ENCODE peak calls at places on chromosomes 7 and 10, in eight cellular contexts. L is IMR-90, I is neuronal stem cell, S is neural progenitor cell, Y is fibroblast of lung, R is mesenchymal stem cell, C is mesendoderm, Q is PC-3. U is an unnamed sample.

GRCh38 chr10:72364239-72364777 is 9.6 kb upstream of the DNAJB12 start:
- DNase-seq in Y (peak; percentile 93), I (peak; percentile 74), R (peak; percentile 95), Q (peak; percentile 88), C (peak; percentile 97), L (peak; percentile 91), S (peak; percentile 92), U (peak; percentile 94)

GRCh38 chr10:46525177-46525823 is 31.2 kb downstream of the GPRIN2 start:
- DNase-seq in L (peak; percentile 89), Y (peak; percentile 76), Q (peak; percentile 84), C (peak; percentile 65), R (peak; percentile 83), I (no peak), S (no peak), U (no peak)

GRCh38 chr10:125107972-125108580 is 52.3 kb downstream of the CTBP2 start:
- DNase-seq in R (no peak), I (no peak), Q (no peak), L (no peak), C (no peak), S (no peak), Y (no peak), U (no peak)

GRCh38 chr10:105183506-105183905 is 542.4 kb downstream of the SORCS3 start:
- DNase-seq in C (no peak), Q (no peak), Y (no peak), I (no peak), L (no peak), R (no peak), S (peak; percentile 5), U (no peak)

GRCh38 chr7:155840909-155841308 is 28.6 kb upstream of the SHH start:
- DNase-seq in L (no peak), Y (no peak), S (no peak), R (no peak), Q (no peak), C (no peak), I (no peak), U (no peak)

GRCh38 chr7:142933092-142933475 is 462 bp downstream of the TRPV5 start:
- DNase-seq in C (no peak), L (no peak), Q (no peak), Y (no peak), I (no peak), R (no peak), S (no peak), U (no peak)

GRCh38 chr7:98878365-98879197 is at the start of gene TRRAP:
- DNase-seq in Y (peak; percentile 71), S (peak; percentile 92), L (peak; percentile 62), I (peak; percentile 72), Q (peak; percentile 63), C (peak; percentile 81), R (peak; percentile 68), U (peak; percentile 91)

GRCh38 chr10:71965623-71966022 is 1.4 kb downstream of the CHST3 start:
- DNase-seq in I (no peak), C (no peak), S (no peak), Q (no peak), L (no peak), Y (no peak), R (no peak), U (no peak)

GRCh38 chr10:48450233-48450810 is 143.8 kb downstream of the MAPK8 start:
- DNase-seq in Q (no peak), Y (no peak), L (no peak), C (no peak), S (no peak), R (no peak), I (no peak), U (peak; percentile 75)

GRCh38 chr10:47451275-47451997 is 32.5 kb downstream of the ANXA8 start:
- DNase-seq in R (no peak), L (no peak), C (no peak), I (no peak), Y (no peak), S (no peak), Q (no peak), U (peak; percentile 64)

GRCh38 chr7:32115831-32116230 is 45.6 kb upstream of the PDE1C start:
- DNase-seq in Y (no peak), R (no peak), S (no peak), I (no peak), L (peak; percentile 65), Q (peak; percentile 81), C (no peak), U (no peak)

GRCh38 chr7:73899731-73900142 is 38.8 kb downstream of the TMEM270 start:
- DNase-seq in I (no peak), Q (peak; percentile 64), Y (peak; percentile 84), R (no peak), L (peak; percentile 77), S (no peak), C (no peak), U (peak; percentile 48)

GRCh38 chr7:135519233-135519688 is 9.4 kb upstream of the CNOT4 start:
- DNase-seq in C (no peak), Q (no peak), R (no peak), L (no peak), I (no peak), S (no peak), Y (no peak), U (no peak)

GRCh38 chr7:39609084-39609461 is 14.3 kb upstream of the RALA start:
- DNase-seq in I (no peak), Y (peak; percentile 66), S (no peak), L (peak; percentile 83), Q (peak; percentile 30), R (no peak), C (no peak), U (no peak)

GRCh38 chr7:128167791-128168666 is 73.0 kb upstream of the LEP start:
- DNase-seq in L (no peak), R (peak; percentile 0), I (no peak), Y (no peak), C (no peak), S (peak; percentile 40), Q (no peak), U (peak; percentile 73)

GRCh38 chr10:46301056-46301645 is 14.4 kb downstream of the ANTXRL start:
- DNase-seq in R (no peak), S (no peak), Y (no peak), I (no peak), C (no peak), L (no peak), Q (no peak), U (no peak)

GRCh38 chr7:134954197-134955082 is 31.9 kb upstream of the AGBL3 start:
- DNase-seq in R (peak; percentile 51), L (peak; percentile 54), Y (peak; percentile 72), I (no peak), Q (peak; percentile 50), S (peak; percentile 43), C (peak; percentile 42), U (no peak)

GRCh38 chr7:139108256-139109187 is 998 bp downstream of the ZC3HAV1 start:
- DNase-seq in Q (peak; percentile 23), S (peak; percentile 66), R (peak; percentile 60), Y (peak; percentile 9), C (peak; percentile 68), L (peak; percentile 4), I (peak; percentile 15), U (peak; percentile 78)

GRCh38 chr7:157463245-157463644 is 126.4 kb downstream of the DNAJB6 start:
- DNase-seq in Q (no peak), I (no peak), Y (no peak), L (no peak), R (no peak), C (no peak), S (no peak), U (no peak)

GRCh38 chr10:121069061-121069850 is 218.1 kb downstream of the WDR11 start:
- DNase-seq in Y (no peak), C (no peak), R (peak; percentile 80), Q (peak; percentile 62), I (no peak), S (no peak), L (no peak), U (no peak)

GRCh38 chr7:105149827-105150226 is 135.8 kb downstream of the KMT2E start:
- DNase-seq in R (no peak), I (no peak), Q (peak; percentile 86), S (no peak), Y (peak; percentile 31), L (peak; percentile 64), C (no peak), U (no peak)

GRCh38 chr10:17381502-17382142 is 72.8 kb downstream of the ST8SIA6 start:
- DNase-seq in R (no peak), C (no peak), Q (no peak), S (no peak), Y (no peak), L (no peak), I (no peak), U (no peak)
- H3K9ac ChIP-seq in R (no peak overlapping the region), C (no peak overlapping the region), Q (no peak overlapping the region), S (no peak overlapping the region), Y (no peak overlapping the region), L (no peak overlapping the region), I (no peak overlapping the region), U (no peak overlapping the region)

DNA sequence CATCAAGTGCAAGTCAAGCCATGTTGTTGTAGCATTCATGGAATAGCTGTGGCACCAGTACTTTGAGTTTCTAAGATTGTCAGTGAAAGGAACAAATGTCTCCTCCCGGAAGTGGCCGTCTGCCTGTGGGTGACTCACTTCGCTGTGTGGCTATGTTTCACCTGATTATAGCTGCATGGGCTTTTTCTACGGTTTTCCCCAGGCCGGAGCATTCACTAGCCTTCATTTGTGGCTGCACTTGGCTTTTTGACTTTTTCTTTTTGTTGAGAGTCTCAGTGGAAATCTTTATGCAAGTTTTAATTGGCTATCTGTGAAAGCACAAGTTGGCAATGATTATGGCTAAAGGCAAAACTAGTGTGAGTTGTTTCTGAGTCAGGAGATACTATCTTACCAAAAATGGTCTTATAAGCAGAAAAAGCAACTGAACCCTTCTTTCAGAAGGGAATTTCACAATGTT is 35.0 kb downstream of the SRI start:
- DNase-seq in L (peak; percentile 12), S (no peak), Y (no peak), R (no peak), I (no peak), C (peak; percentile 10), Q (peak; percentile 61), U (no peak)
- H3K27ac ChIP-seq in L (no peak overlapping the region), S (no peak overlapping the region), Y (no peak overlapping the region), R (no peak overlapping the region), I (no peak overlapping the region), C (no peak overlapping the region), Q (peak overlapping the region; percentile 55), U (no peak overlapping the region)

GRCh38 chr7:132254455-132254854 is 321.8 kb downstream of the PLXNA4 start:
- DNase-seq in Q (no peak), L (no peak), I (no peak), C (no peak), S (no peak), R (no peak), Y (no peak), U (no peak)
- H3K9ac ChIP-seq in Q (no peak overlapping the region), L (no peak overlapping the region), I (no peak overlapping the region), C (no peak overlapping the region), S (no peak overlapping the region), R (no peak overlapping the region), Y (no peak overlapping the region), U (no peak overlapping the region)

GRCh38 chr10:456486-456885 is 233.0 kb downstream of the DIP2C start:
- DNase-seq in L (no peak), Y (no peak), Q (no peak), R (no peak), S (no peak), I (no peak), C (no peak), U (no peak)

GRCh38 chr10:459743-460142 is 229.7 kb downstream of the DIP2C start:
- DNase-seq in Q (no peak), L (no peak), C (no peak), R (no peak), Y (no peak), S (no peak), I (no peak), U (no peak)

GRCh38 chr10:452512-453504 is 236.7 kb downstream of the DIP2C start:
- DNase-seq in I (no peak), R (no peak), S (no peak), C (no peak), Q (no peak), Y (peak; percentile 17), L (no peak), U (no peak)

GRCh38 chr10:454860-455259 is 234.6 kb downstream of the DIP2C start:
- DNase-seq in C (peak; percentile 75), S (no peak), Y (peak; percentile 85), R (peak; percentile 88), L (peak; percentile 92), I (no peak), Q (peak; percentile 84), U (peak; percentile 82)

GRCh38 chr10:458466-458865 is 231.0 kb downstream of the DIP2C start:
- DNase-seq in Q (no peak), S (no peak), I (no peak), L (no peak), C (no peak), Y (no peak), R (no peak), U (peak; percentile 83)
- H3K27ac ChIP-seq in Q (no peak overlapping the region), S (no peak overlapping the region), I (no peak overlapping the region), L (no peak overlapping the region), C (no peak overlapping the region), Y (no peak overlapping the region), R (no peak overlapping the region), U (peak overlapping the region; percentile 60)

U was measured in kidney.